ENCODE peak calls at places on chromosome 2, in seven cellular contexts. G, P, N, S, F, X and L are unnamed samples.

GRCh38 chr2:121237336-121237979 is 47.5 kb downstream of the TFCP2L1 start:
- DNase-seq in N (no peak), F (no peak), P (no peak), S (no peak), G (no peak), X (no peak), L (no peak)

GRCh38 chr2:84338069-84338468 is 121.0 kb downstream of the SUCLG1 start:
- DNase-seq in N (no peak), P (peak), F (no peak), S (no peak), X (no peak), G (no peak), L (no peak)

GRCh38 chr2:121650554-121650930 is 1.3 kb upstream of the CLASP1 start:
- DNase-seq in X (no peak), G (peak), S (no peak), F (no peak), P (peak), N (no peak), L (no peak)

GRCh38 chr2:55231546-55232083 is 478 bp downstream of the CLHC1 start:
- DNase-seq in S (no peak), G (no peak), P (no peak), N (no peak), X (no peak), F (no peak), L (peak)

GRCh38 chr2:49045083-49045482 is 109.2 kb downstream of the FSHR start:
- DNase-seq in X (no peak), N (no peak), S (no peak), P (no peak), F (no peak), G (no peak), L (no peak)

GRCh38 chr2:88199912-88200682 is 30.0 kb downstream of the THNSL2 start:
- DNase-seq in P (peak), N (no peak), X (no peak), F (no peak), G (peak), S (peak), L (no peak)

GRCh38 chr2:177585234-177585863 is 192.8 kb downstream of the AGPS start:
- DNase-seq in S (no peak), X (no peak), G (no peak), P (no peak), N (no peak), F (no peak), L (no peak)

GRCh38 chr2:237205111-237205541 is 119.4 kb downstream of the COPS8 start:
- DNase-seq in G (no peak), N (no peak), F (no peak), S (no peak), X (no peak), P (no peak), L (no peak)

GRCh38 chr2:69645026-69645425 is 1.5 kb upstream of the AAK1 start:
- DNase-seq in N (no peak), S (no peak), X (no peak), P (no peak), G (peak), F (no peak), L (no peak)

GRCh38 chr2:9275399-9275798 is 68.8 kb downstream of the ASAP2 start:
- DNase-seq in N (no peak), S (no peak), G (no peak), F (no peak), X (no peak), P (no peak), L (no peak)

GRCh38 chr2:143581989-143582719 is 452.9 kb downstream of the ARHGAP15 start:
- DNase-seq in X (no peak), N (no peak), F (no peak), S (no peak), G (peak), P (no peak), L (peak)

GRCh38 chr2:240626531-240627300 is 1.4 kb downstream of the GPR35 start:
- DNase-seq in X (no peak), G (no peak), F (no peak), P (peak), N (no peak), S (peak), L (no peak)

GRCh38 chr2:196277002-196277401 is 105.6 kb upstream of the STK17B start:
- DNase-seq in F (no peak), X (no peak), S (no peak), G (peak), P (no peak), N (no peak), L (peak)

GRCh38 chr2:217657252-217657651 is 345.5 kb downstream of the TNS1 start:
- DNase-seq in S (no peak), N (no peak), X (no peak), F (no peak), G (no peak), P (no peak), L (no peak)

GRCh38 chr2:99066602-99067001 is 74.9 kb upstream of the C2orf15 start:
- DNase-seq in P (peak), N (peak), X (peak), S (peak), G (peak), F (no peak), L (peak)

GRCh38 chr2:42893047-42893758 is 100.8 kb upstream of the HAAO start:
- DNase-seq in P (no peak), G (no peak), F (no peak), X (no peak), N (no peak), S (peak), L (no peak)

GRCh38 chr2:134679740-134680139 is 39.1 kb downstream of the TMEM163 start:
- DNase-seq in F (no peak), G (no peak), P (no peak), X (no peak), N (no peak), S (no peak), L (no peak)

GRCh38 chr2:48131503-48132293 is 225.4 kb upstream of the FBXO11 start:
- DNase-seq in N (no peak), F (no peak), G (no peak), S (no peak), X (no peak), P (peak), L (no peak)

GRCh38 chr2:171673928-171674327 is 13.3 kb upstream of the DYNC1I2 start:
- DNase-seq in P (no peak), N (no peak), G (no peak), S (no peak), X (no peak), F (no peak), L (no peak)

GRCh38 chr2:187959821-187960220 is 331.9 kb upstream of the GULP1 start:
- DNase-seq in S (no peak), N (no peak), G (no peak), F (no peak), X (no peak), P (no peak), L (peak)

GRCh38 chr2:80054339-80054675 is 250.2 kb downstream of the LRRTM1 start:
- DNase-seq in G (no peak), P (no peak), N (no peak), S (no peak), F (no peak), X (no peak), L (no peak)

GRCh38 chr2:185608799-185609198 is 129.8 kb upstream of the FSIP2 start:
- DNase-seq in G (no peak), P (peak), N (peak), F (no peak), X (no peak), S (no peak), L (peak)

GRCh38 chr2:240527153-240527750 is 30.5 kb downstream of the ANKMY1 start:
- DNase-seq in G (no peak), F (no peak), X (no peak), S (no peak), N (no peak), P (no peak), L (no peak)

GRCh38 chr2:69798466-69798908 is 31.0 kb upstream of the GMCL1 start:
- DNase-seq in F (no peak), P (no peak), G (no peak), X (no peak), S (no peak), N (no peak), L (no peak)

GRCh38 chr2:20164734-20165242 is 60.1 kb downstream of the SDC1 start:
- DNase-seq in N (no peak), S (no peak), G (no peak), P (no peak), X (no peak), F (no peak), L (no peak)
- TF ChIP-seq JUND in N (no peak), S (no peak), G (no peak), P (no peak), X (no peak), F (no peak), L (no peak)

GRCh38 chr2:175707322-175707721 is 294.7 kb downstream of the LNPK start:
- DNase-seq in P (no peak), F (no peak), G (peak), X (no peak), S (no peak), N (no peak), L (no peak)

DNA sequence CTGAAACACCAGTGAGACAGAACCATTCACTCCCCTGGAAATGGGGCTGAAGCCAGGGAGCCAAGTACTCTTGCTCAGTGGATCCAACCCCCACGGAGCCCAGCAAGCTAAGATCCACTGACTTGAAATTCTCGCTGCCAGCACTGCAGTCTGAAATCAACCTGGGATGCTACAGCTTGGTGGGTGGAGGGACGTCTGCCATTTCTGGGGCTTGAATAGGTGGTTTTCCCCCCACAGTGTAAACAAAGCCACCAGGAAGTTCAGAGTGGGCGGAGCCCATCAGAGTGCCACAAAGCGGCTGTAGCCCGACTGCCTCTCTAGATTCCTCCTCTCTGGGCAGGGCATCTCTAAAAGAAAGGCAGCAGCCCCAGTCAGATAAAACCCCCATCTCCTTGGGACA is 292.8 kb downstream of the LNPK start:
- DNase-seq in G (no peak), F (no peak), S (no peak), N (no peak), X (no peak), P (no peak), L (no peak)
- TF ChIP-seq JUND in G (no peak), F (no peak), S (no peak), N (no peak), X (no peak), P (no peak), L (no peak)

GRCh38 chr2:215668329-215668728 is 232.5 kb upstream of the FN1 start:
- DNase-seq in N (no peak), S (no peak), X (no peak), P (no peak), G (no peak), F (no peak), L (no peak)
- TF ChIP-seq JUND in N (no peak), S (no peak), X (no peak), P (no peak), G (no peak), F (no peak), L (no peak)

GRCh38 chr2:29804671-29805070 is 116.7 kb downstream of the ALK start:
- DNase-seq in G (no peak), S (no peak), F (no peak), P (no peak), N (no peak), X (no peak), L (no peak)
- TF ChIP-seq JUND in G (no peak), S (no peak), F (no peak), P (no peak), N (no peak), X (no peak), L (no peak)

GRCh38 chr2:173432049-173432754 is 77.5 kb downstream of the CDCA7 start:
- DNase-seq in X (no peak), N (no peak), F (no peak), P (no peak), G (no peak), S (no peak), L (no peak)
- TF ChIP-seq JUND in X (no peak), N (no peak), F (no peak), P (no peak), G (no peak), S (no peak), L (no peak)